ENCODE peak calls at places on chromosomes 12 and 14, in five cellular contexts. C is GM04504, O is T-cell, Z is mesendoderm, B is choroid plexus epithelial cell. J is an unnamed sample.

GRCh38 chr12:43896496-43896895 is 60.6 kb downstream of the TMEM117 start:
- DNase-seq in C (no peak), O (no peak), Z (no peak), B (no peak), J (no peak)

GRCh38 chr12:53939141-53940108 is 794 bp downstream of the HOXC13 start:
- DNase-seq in C (peak), O (no peak), Z (peak), B (peak), J (peak)

GRCh38 chr12:89521348-89522238 is 3.0 kb downstream of the GALNT4 start:
- DNase-seq in C (no peak), O (no peak), Z (no peak), B (peak), J (no peak)

GRCh38 chr14:55123101-55123500 is 6.0 kb upstream of the LGALS3 start:
- DNase-seq in C (no peak), O (no peak), Z (no peak), B (peak), J (peak)

GRCh38 chr14:60721331-60722162 is 2.6 kb downstream of the SIX4 start:
- DNase-seq in C (no peak), O (no peak), Z (peak), B (peak), J (peak)

GRCh38 chr12:72072613-72073212 is 134.1 kb downstream of the TPH2 start:
- DNase-seq in C (no peak), O (no peak), Z (no peak), B (no peak), J (no peak)

GRCh38 chr12:107317751-107318553 is 224.6 kb upstream of the CRY1 start:
- DNase-seq in C (peak), O (peak), Z (peak), B (peak), J (peak)

GRCh38 chr12:47378222-47378582 is 298.4 kb upstream of the AMIGO2 start:
- DNase-seq in C (no peak), O (no peak), Z (no peak), B (peak), J (peak)

GRCh38 chr12:104303538-104304151 is at the start of gene EID3:
- DNase-seq in C (no peak), O (peak), Z (peak), B (peak), J (peak)

GRCh38 chr12:1662761-1663439 is 28.0 kb upstream of the ADIPOR2 start:
- DNase-seq in C (no peak), O (no peak), Z (peak), B (peak), J (peak)

GRCh38 chr14:54420478-54421116 is 20.6 kb downstream of the CNIH1 start:
- DNase-seq in C (no peak), O (no peak), Z (peak), B (peak), J (peak)

GRCh38 chr12:51275088-51275487 is 4.9 kb upstream of the SMAGP start:
- DNase-seq in C (no peak), O (no peak), Z (peak), B (no peak), J (no peak)

GRCh38 chr12:122052285-122052684 is 26.3 kb upstream of the MLXIP start:
- DNase-seq in C (no peak), O (no peak), Z (no peak), B (no peak), J (peak)

GRCh38 chr14:101174980-101175606 is 271.6 kb upstream of the RTL1 start:
- DNase-seq in C (no peak), O (no peak), Z (no peak), B (no peak), J (no peak)

GRCh38 chr12:27332407-27333310 is at the start of gene BMAL2:
- DNase-seq in C (no peak), O (no peak), Z (peak), B (peak), J (peak)

GRCh38 chr14:24634158-24634557 is at the start of gene GZMB:
- DNase-seq in C (no peak), O (peak), Z (no peak), B (no peak), J (peak)